ENCODE peak calls at places on chromosomes 6 and 20, in four cellular contexts. One of them, this sample, is unnamed.
A peak's percentile ranks its signal among the peaks of the same experiment; 100 is the strongest.

GRCh38 chr20:62832212-62832922 is 15.5 kb downstream of the COL9A3 start:
- DNase-seq in retina: no peak
- DNase-seq in choroid plexus epithelial cell: no peak
- DNase-seq in hepatocyte: peak; percentile 15
- DNase-seq in this sample: no peak

GRCh38 chr20:41362748-41363140 is 3.9 kb downstream of the EMILIN3 start:
- DNase-seq in hepatocyte: no peak
- DNase-seq in retina: no peak
- DNase-seq in choroid plexus epithelial cell: no peak
- DNase-seq in this sample: no peak

GRCh38 chr20:19314619-19315018 is 102.2 kb downstream of the SLC24A3 start:
- DNase-seq in choroid plexus epithelial cell: no peak
- DNase-seq in retina: no peak
- DNase-seq in hepatocyte: no peak
- DNase-seq in this sample: no peak

GRCh38 chr6:108742041-108742440 is 106.2 kb upstream of the ARMC2 start:
- DNase-seq in hepatocyte: no peak
- DNase-seq in choroid plexus epithelial cell: no peak
- DNase-seq in retina: no peak
- DNase-seq in this sample: no peak

GRCh38 chr6:158332237-158332636 is 20.0 kb downstream of the TULP4 start:
- DNase-seq in choroid plexus epithelial cell: no peak
- DNase-seq in hepatocyte: no peak
- DNase-seq in retina: no peak
- DNase-seq in this sample: peak; percentile 64

GRCh38 chr20:31718952-31719643 is 3.6 kb downstream of the BCL2L1 start:
- DNase-seq in hepatocyte: peak; percentile 80
- DNase-seq in choroid plexus epithelial cell: no peak
- DNase-seq in retina: no peak
- DNase-seq in this sample: no peak

GRCh38 chr6:81138236-81138635 is 614.2 kb downstream of the TENT5A start:
- DNase-seq in retina: no peak
- DNase-seq in choroid plexus epithelial cell: no peak
- DNase-seq in hepatocyte: no peak
- DNase-seq in this sample: no peak

GRCh38 chr6:139439278-139439813 is 64.9 kb upstream of the CITED2 start:
- DNase-seq in hepatocyte: no peak
- DNase-seq in retina: no peak
- DNase-seq in choroid plexus epithelial cell: no peak
- DNase-seq in this sample: no peak

GRCh38 chr20:51547951-51548350 is 5.4 kb upstream of the NFATC2 start:
- DNase-seq in retina: no peak
- DNase-seq in choroid plexus epithelial cell: no peak
- DNase-seq in hepatocyte: no peak
- DNase-seq in this sample: no peak

GRCh38 chr20:23658336-23658735 is 20.6 kb upstream of the CST3 start:
- DNase-seq in retina: no peak
- DNase-seq in choroid plexus epithelial cell: no peak
- DNase-seq in hepatocyte: no peak
- DNase-seq in this sample: no peak

GRCh38 chr6:122651604-122652003 is 41.4 kb downstream of the PKIB start:
- DNase-seq in hepatocyte: no peak
- DNase-seq in retina: no peak
- DNase-seq in choroid plexus epithelial cell: peak; percentile 87
- DNase-seq in this sample: no peak

GRCh38 chr6:163405412-163406309 is 8.9 kb upstream of the QKI start:
- DNase-seq in choroid plexus epithelial cell: peak; percentile 40
- DNase-seq in hepatocyte: peak; percentile 30
- DNase-seq in retina: peak; percentile 56
- DNase-seq in this sample: peak; percentile 50

GRCh38 chr6:25404693-25405169 is 125.6 kb downstream of the CARMIL1 start:
- DNase-seq in choroid plexus epithelial cell: no peak
- DNase-seq in hepatocyte: no peak
- DNase-seq in retina: no peak
- DNase-seq in this sample: no peak

GRCh38 chr6:143607959-143608358 is 69.8 kb upstream of the PHACTR2 start:
- DNase-seq in hepatocyte: no peak
- DNase-seq in retina: peak; percentile 72
- DNase-seq in choroid plexus epithelial cell: no peak
- DNase-seq in this sample: no peak

GRCh38 chr6:29552512-29553051 is 7.0 kb downstream of the UBD start:
- DNase-seq in hepatocyte: peak; percentile 42
- DNase-seq in retina: peak; percentile 25
- DNase-seq in choroid plexus epithelial cell: peak; percentile 91
- DNase-seq in this sample: no peak

GRCh38 chr20:9515761-9516657 is 1.6 kb downstream of the LAMP5 start:
- DNase-seq in retina: peak; percentile 77
- DNase-seq in choroid plexus epithelial cell: no peak
- DNase-seq in hepatocyte: no peak
- DNase-seq in this sample: no peak

GRCh38 chr6:100173211-100173610 is 179.2 kb upstream of the MCHR2 start:
- DNase-seq in hepatocyte: no peak
- DNase-seq in choroid plexus epithelial cell: no peak
- DNase-seq in retina: no peak
- DNase-seq in this sample: no peak

GRCh38 chr20:35146299-35146921 is 726 bp downstream of the EDEM2 start:
- DNase-seq in retina: no peak
- DNase-seq in hepatocyte: peak; percentile 47
- DNase-seq in choroid plexus epithelial cell: no peak
- DNase-seq in this sample: peak; percentile 56

GRCh38 chr6:151403919-151404308 is 12.6 kb upstream of the ZBTB2 start:
- DNase-seq in retina: no peak
- DNase-seq in choroid plexus epithelial cell: no peak
- DNase-seq in hepatocyte: no peak
- DNase-seq in this sample: no peak

GRCh38 chr6:75486850-75487568 is 6.6 kb downstream of the FILIP1 start:
- DNase-seq in hepatocyte: no peak
- DNase-seq in retina: no peak
- DNase-seq in choroid plexus epithelial cell: no peak
- DNase-seq in this sample: no peak

GRCh38 chr6:45651301-45651700 is 273.6 kb upstream of the SUPT3H start:
- DNase-seq in retina: no peak
- DNase-seq in choroid plexus epithelial cell: no peak
- DNase-seq in hepatocyte: no peak
- DNase-seq in this sample: no peak

GRCh38 chr6:18263561-18264337 is 581 bp downstream of the DEK start:
- DNase-seq in choroid plexus epithelial cell: peak; percentile 53
- DNase-seq in retina: peak; percentile 85
- DNase-seq in hepatocyte: peak; percentile 86
- DNase-seq in this sample: no peak

GRCh38 chr6:26403888-26404287 is 1.8 kb downstream of the BTN3A1 start:
- DNase-seq in hepatocyte: no peak
- DNase-seq in choroid plexus epithelial cell: no peak
- DNase-seq in retina: no peak
- DNase-seq in this sample: no peak

This sample was measured in HepG2.